ENCODE peak calls at places on chromosome 1, in nine cellular contexts. Y, H, T, B, U, S, I, O and Z are unnamed samples.

GRCh38 chr1:179081696-179082307 is at the start of gene TOR3A:
- DNase-seq in Y (peak), H (peak), T (peak), B (peak), U (peak), S (peak), I (peak), O (peak), Z (peak)

GRCh38 chr1:179091691-179092165 is 9.9 kb downstream of the TOR3A start:
- DNase-seq in Y (peak), H (peak), T (peak), B (peak), U (peak), S (peak), I (no peak), O (no peak), Z (no peak)

GRCh38 chr1:1167416-1168155 is 6.1 kb upstream of the TTLL10 start:
- DNase-seq in Y (no peak), H (no peak), T (no peak), B (no peak), U (no peak), S (no peak), I (no peak), O (peak), Z (no peak)

GRCh38 chr1:181073638-181074037 is 14.9 kb upstream of the IER5 start:
- DNase-seq in Y (no peak), H (no peak), T (peak), B (no peak), U (no peak), S (no peak), I (no peak), O (no peak), Z (no peak)

GRCh38 chr1:53139911-53140310 is 2.5 kb downstream of the SLC1A7 start:
- DNase-seq in Y (no peak), H (no peak), T (peak), B (no peak), U (no peak), S (no peak), I (no peak), O (no peak), Z (no peak)

GRCh38 chr1:176880954-176881595 is 283.4 kb downstream of the ASTN1 start:
- DNase-seq in Y (peak), H (peak), T (peak), B (peak), U (peak), S (peak), I (peak), O (peak), Z (peak)

GRCh38 chr1:223175032-223175431 is 32.0 kb upstream of the TLR5 start:
- DNase-seq in Y (no peak), H (no peak), T (peak), B (no peak), U (peak), S (no peak), I (peak), O (no peak), Z (no peak)

GRCh38 chr1:209406111-209406654 is 177.3 kb upstream of the CAMK1G start:
- DNase-seq in Y (no peak), H (no peak), T (no peak), B (no peak), U (no peak), S (no peak), I (no peak), O (no peak), Z (no peak)

GRCh38 chr1:17199267-17200044 is 5.5 kb upstream of the PADI1 start:
- DNase-seq in Y (no peak), H (peak), T (no peak), B (peak), U (peak), S (no peak), I (no peak), O (no peak), Z (no peak)

GRCh38 chr1:35243681-35244080 is 24.8 kb upstream of the ZMYM4 start:
- DNase-seq in Y (no peak), H (no peak), T (no peak), B (no peak), U (peak), S (no peak), I (no peak), O (no peak), Z (no peak)

GRCh38 chr1:30313584-30313983 is 409.8 kb downstream of the MATN1 start:
- DNase-seq in Y (no peak), H (no peak), T (no peak), B (no peak), U (peak), S (no peak), I (no peak), O (peak), Z (no peak)

GRCh38 chr1:66274634-66275033 is 259.3 kb upstream of the SGIP1 start:
- DNase-seq in Y (no peak), H (no peak), T (no peak), B (no peak), U (no peak), S (no peak), I (no peak), O (no peak), Z (no peak)

GRCh38 chr1:81340258-81340657 is 460.5 kb upstream of the ADGRL2 start:
- DNase-seq in Y (no peak), H (no peak), T (no peak), B (no peak), U (no peak), S (no peak), I (no peak), O (no peak), Z (no peak)

GRCh38 chr1:63731117-63732043 is 42.4 kb upstream of the ROR1 start:
- DNase-seq in Y (no peak), H (no peak), T (peak), B (no peak), U (no peak), S (no peak), I (peak), O (no peak), Z (no peak)

GRCh38 chr1:66729130-66729922 is 22.9 kb upstream of the DYNLT5 start:
- DNase-seq in Y (no peak), H (no peak), T (no peak), B (no peak), U (no peak), S (no peak), I (no peak), O (no peak), Z (peak)

DNA sequence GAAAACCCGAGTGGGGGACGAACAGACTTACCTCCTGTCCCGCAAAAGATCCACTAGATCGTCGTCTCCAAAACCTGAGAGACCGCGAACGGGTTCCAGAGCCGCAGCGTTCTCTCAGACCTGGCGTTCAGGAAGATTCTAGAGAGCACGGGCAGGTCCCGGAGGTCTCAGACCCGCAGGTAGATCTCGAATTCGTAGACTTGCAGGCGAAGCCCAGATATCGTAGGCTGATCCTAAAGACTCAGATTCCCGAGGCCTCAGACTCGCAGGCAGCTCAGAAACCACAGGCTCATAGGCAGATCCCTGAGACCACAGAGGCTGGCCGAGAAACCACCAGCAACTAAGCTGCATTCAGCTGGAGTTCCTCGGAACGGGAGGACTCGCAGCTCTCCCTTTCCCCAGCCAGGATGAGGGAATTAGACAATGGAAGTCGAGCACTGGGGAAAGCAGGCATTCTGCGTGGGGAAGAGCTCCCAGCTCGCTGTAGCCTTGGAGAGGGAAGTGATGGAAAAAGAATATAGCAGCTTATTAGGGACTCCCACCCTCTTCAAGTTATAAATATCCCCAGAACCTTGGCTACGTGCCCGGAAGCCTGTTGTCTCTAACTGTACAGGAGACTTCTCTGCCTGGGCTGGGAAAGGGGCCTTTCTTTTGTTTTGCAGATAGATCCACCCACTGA is at the start of gene ZNF436:
- DNase-seq in Y (peak), H (peak), T (peak), B (peak), U (peak), S (peak), I (no peak), O (no peak), Z (peak)
- TF ChIP-seq POLR2A in Y (peak), H (no peak), T (no peak), B (no peak), U (no peak), S (peak), I (no peak), O (no peak), Z (no peak)

GRCh38 chr1:228454238-228454637 is 32.9 kb upstream of the RNF187 start:
- DNase-seq in Y (no peak), H (no peak), T (no peak), B (peak), U (no peak), S (no peak), I (no peak), O (no peak), Z (peak)
- TF ChIP-seq POLR2A in Y (no peak), H (no peak), T (no peak), B (no peak), U (no peak), S (no peak), I (no peak), O (no peak), Z (peak)

GRCh38 chr1:156744786-156745419 is 4.0 kb upstream of the MRPL24 start:
- DNase-seq in Y (no peak), H (no peak), T (no peak), B (no peak), U (no peak), S (peak), I (no peak), O (no peak), Z (no peak)

GRCh38 chr1:156746381-156746715 is 5.1 kb downstream of the HDGF start:
- DNase-seq in Y (no peak), H (no peak), T (no peak), B (no peak), U (no peak), S (no peak), I (no peak), O (no peak), Z (no peak)

GRCh38 chr1:156748670-156749428 is 2.6 kb downstream of the HDGF start:
- DNase-seq in Y (peak), H (peak), T (peak), B (peak), U (peak), S (peak), I (no peak), O (no peak), Z (peak)

GRCh38 chr1:156747737-156748669 is 3.5 kb downstream of the HDGF start:
- DNase-seq in Y (no peak), H (no peak), T (no peak), B (no peak), U (no peak), S (no peak), I (no peak), O (no peak), Z (no peak)

DNA sequence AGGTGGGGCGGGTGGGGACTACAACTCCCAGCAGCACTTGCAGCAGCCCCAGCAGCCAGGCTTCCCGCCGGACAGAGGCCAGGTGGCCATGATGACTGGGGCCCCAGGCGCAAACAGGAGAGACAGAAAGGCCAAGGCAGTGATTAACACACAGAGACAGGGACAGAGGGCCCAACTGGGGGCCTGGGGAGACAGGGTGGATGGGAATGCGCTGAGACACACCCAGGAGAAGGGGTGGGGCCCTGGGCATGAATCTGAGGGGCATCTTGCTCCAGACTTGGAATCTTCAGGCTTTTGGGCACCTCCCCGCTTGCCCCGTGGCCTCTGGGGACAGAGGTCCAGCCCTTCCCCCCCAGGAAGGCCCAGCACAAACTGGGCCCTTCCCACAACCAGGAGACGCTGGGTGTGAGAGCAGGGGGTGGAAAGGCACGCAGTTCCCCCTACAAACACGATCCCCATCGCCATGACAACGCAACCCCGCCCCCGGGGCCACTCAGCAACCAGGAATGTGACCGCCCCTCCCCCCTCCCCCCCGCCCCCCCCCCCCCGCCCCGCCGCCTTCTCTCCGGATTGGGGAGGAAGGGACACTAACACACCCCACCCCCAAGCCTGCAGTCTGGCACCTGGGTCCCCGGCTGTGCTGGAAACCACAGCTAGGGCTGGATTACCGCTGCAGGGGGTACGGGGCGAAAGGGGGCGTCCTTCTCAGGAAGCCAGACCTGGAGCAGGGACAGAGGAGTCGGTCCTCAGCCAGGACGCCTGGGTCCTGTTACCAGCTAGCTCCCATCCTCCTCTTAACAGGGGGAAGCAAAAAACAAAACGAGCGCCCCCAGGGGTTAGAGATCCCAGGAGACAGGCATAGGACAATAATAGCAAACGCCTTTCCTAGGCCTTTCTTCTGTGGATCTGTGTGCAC is 4.5 kb downstream of the HDGF start:
- DNase-seq in Y (peak), H (peak), T (peak), B (peak), U (peak), S (peak), I (peak), O (peak), Z (peak)
- TF ChIP-seq POLR2A in Y (peak), H (peak), T (peak), B (no peak), U (peak), S (peak), I (no peak), O (peak), Z (no peak)

GRCh38 chr1:58781541-58782307 is 2.1 kb downstream of the JUN start:
- DNase-seq in Y (peak), H (peak), T (peak), B (peak), U (peak), S (peak), I (no peak), O (peak), Z (peak)
- TF ChIP-seq POLR2A in Y (no peak), H (peak), T (no peak), B (peak), U (no peak), S (no peak), I (no peak), O (peak), Z (no peak)